ENCODE peak calls at places on chromosomes 12 and 14, in nine cellular contexts. I, D, K, Z, U, W, Y, C and E are unnamed samples.

GRCh38 chr14:25136811-25137210 is 86.9 kb upstream of the STXBP6 start:
- DNase-seq in Z (no peak), C (no peak), Y (no peak), U (no peak), I (no peak), W (no peak), D (no peak), K (no peak), E (no peak)

GRCh38 chr12:48122065-48122834 is 3.1 kb downstream of the PFKM start:
- DNase-seq in I (no peak), K (no peak), U (no peak), Z (no peak), D (no peak), Y (no peak), W (no peak), C (no peak), E (no peak)

GRCh38 chr14:63174760-63175191 is 29.5 kb upstream of the RHOJ start:
- DNase-seq in Y (peak), Z (no peak), U (no peak), K (no peak), D (no peak), I (peak), W (peak), C (no peak), E (no peak)

GRCh38 chr12:6620137-6620884 is 13.1 kb upstream of the CHD4 start:
- DNase-seq in C (no peak), W (no peak), U (peak), Z (peak), D (no peak), K (no peak), I (no peak), Y (peak), E (no peak)

GRCh38 chr12:102971227-102971626 is 13.8 kb downstream of the ASCL1 start:
- DNase-seq in I (no peak), W (no peak), D (no peak), U (no peak), K (no peak), C (no peak), Z (no peak), Y (no peak), E (no peak)

GRCh38 chr12:43733687-43734086 is 24.9 kb downstream of the PUS7L start:
- DNase-seq in C (no peak), Y (no peak), U (no peak), I (no peak), W (no peak), Z (no peak), K (no peak), D (no peak), E (no peak)

GRCh38 chr12:13171921-13172859 is 24.3 kb upstream of the EMP1 start:
- DNase-seq in U (peak), W (peak), C (no peak), Z (no peak), K (no peak), Y (no peak), I (no peak), D (no peak), E (no peak)

GRCh38 chr12:65858831-65859230 is 34.5 kb downstream of the HMGA2 start:
- DNase-seq in C (no peak), I (no peak), W (no peak), D (no peak), K (no peak), U (no peak), Z (no peak), Y (no peak), E (no peak)

GRCh38 chr12:94202245-94203180 is 54.1 kb downstream of the PLXNC1 start:
- DNase-seq in C (no peak), K (no peak), Z (no peak), Y (no peak), I (no peak), W (no peak), U (no peak), D (no peak), E (no peak)

GRCh38 chr12:99767809-99768208 is 120.3 kb downstream of the GARIN6 start:
- DNase-seq in Z (no peak), K (no peak), Y (no peak), U (no peak), I (peak), W (peak), D (no peak), C (no peak), E (no peak)